ENCODE peak calls at places on chromosome 2, in five cellular contexts. V is cardiac muscle cell, B is mammary epithelial cell, N is lower lobe of right lung, Z is SK-N-SH. A is an unnamed sample.

GRCh38 chr2:229454934-229455631 is 184.0 kb upstream of the PID1 start:
- DNase-seq in Z (no peak), V (no peak), N (no peak), B (peak; percentile 81), A (no peak)

GRCh38 chr2:44833123-44834069 is 108.1 kb upstream of the SIX3 start:
- DNase-seq in V (no peak), Z (no peak), B (peak; percentile 75), N (no peak), A (no peak)

GRCh38 chr2:41886757-41887156 is 161.1 kb upstream of the PKDCC start:
- DNase-seq in Z (no peak), B (no peak), V (peak; percentile 37), N (no peak), A (no peak)

GRCh38 chr2:27191107-27191829 is 20.6 kb upstream of the ATRAID start:
- DNase-seq in N (no peak), Z (peak; percentile 84), B (peak; percentile 38), V (peak; percentile 64), A (no peak)

GRCh38 chr2:38505779-38506178 is 96.9 kb downstream of the HNRNPLL start:
- DNase-seq in V (no peak), N (no peak), Z (no peak), B (peak; percentile 88), A (no peak)

GRCh38 chr2:201358684-201359083 is 1.5 kb upstream of the FLACC1 start:
- DNase-seq in V (no peak), N (no peak), Z (no peak), B (peak; percentile 46), A (no peak)

GRCh38 chr2:18413794-18414396 is 146.6 kb downstream of the RDH14 start:
- DNase-seq in V (no peak), Z (no peak), N (no peak), B (peak; percentile 78), A (no peak)

GRCh38 chr2:65057391-65058052 is 1.3 kb downstream of the CEP68 start:
- DNase-seq in V (no peak), Z (no peak), N (no peak), B (peak; percentile 55), A (no peak)

GRCh38 chr2:96404446-96405373 is 69.1 kb downstream of the NCAPH start:
- DNase-seq in Z (no peak), N (peak; percentile 59), V (no peak), B (no peak), A (no peak)

GRCh38 chr2:195559431-195559914 is 97.6 kb upstream of the SLC39A10 start:
- DNase-seq in Z (no peak), B (peak; percentile 80), V (no peak), N (no peak), A (no peak)

GRCh38 chr2:183035298-183035953 is 2.8 kb downstream of the NCKAP1 start:
- DNase-seq in B (peak; percentile 60), Z (no peak), N (no peak), V (no peak), A (no peak)

GRCh38 chr2:207163815-207164747 is 1.7 kb downstream of the KLF7 start:
- DNase-seq in V (peak; percentile 52), Z (no peak), N (peak; percentile 74), B (peak; percentile 54), A (peak; percentile 19)

GRCh38 chr2:46985512-46985911 is 69.9 kb upstream of the MCFD2 start:
- DNase-seq in N (no peak), B (peak; percentile 44), Z (no peak), V (no peak), A (no peak)

GRCh38 chr2:239821694-239822075 is 203.5 kb downstream of the NDUFA10 start:
- DNase-seq in B (no peak), V (no peak), N (no peak), Z (no peak), A (no peak)

GRCh38 chr2:130338793-130339345 is 3.8 kb upstream of the IMP4 start:
- DNase-seq in N (no peak), V (no peak), B (no peak), Z (no peak), A (no peak)

GRCh38 chr2:48471048-48471474 is 58.9 kb upstream of the STON1 start:
- DNase-seq in V (peak; percentile 73), B (peak; percentile 53), N (no peak), Z (peak; percentile 24), A (no peak)
- TF ChIP-seq CTCF in V (peak; percentile 52), B (peak; percentile 60), N (peak; percentile 56), Z (peak; percentile 80), A (no peak)

GRCh38 chr2:234268314-234268713 is 217.8 kb downstream of the SPP2 start:
- DNase-seq in Z (no peak), N (no peak), V (no peak), B (no peak), A (no peak)

GRCh38 chr2:234272069-234272850 is 221.8 kb downstream of the SPP2 start:
- DNase-seq in N (no peak), V (no peak), Z (no peak), B (no peak), A (no peak)

GRCh38 chr2:234269769-234270204 is 219.3 kb downstream of the SPP2 start:
- DNase-seq in N (no peak), Z (no peak), B (peak; percentile 20), V (no peak), A (no peak)

GRCh38 chr2:234273887-234274584 is 222.8 kb downstream of the ARL4C start:
- DNase-seq in Z (no peak), B (no peak), V (no peak), N (no peak), A (no peak)

GRCh38 chr2:234271342-234271741 is 220.8 kb downstream of the SPP2 start:
- DNase-seq in N (no peak), Z (no peak), B (no peak), V (no peak), A (no peak)
- TF ChIP-seq CTCF in N (no peak), Z (no peak), B (no peak), V (no peak), A (no peak)

GRCh38 chr2:102250278-102250821 is 61.0 kb upstream of the IL1RL1 start:
- DNase-seq in B (no peak), Z (no peak), N (no peak), V (no peak), A (no peak)

GRCh38 chr2:102251042-102251848 is 60.1 kb upstream of the IL1RL1 start:
- DNase-seq in Z (peak; percentile 45), N (peak; percentile 83), V (peak; percentile 54), B (no peak), A (peak; percentile 30)

GRCh38 chr2:102253140-102253752 is 58.1 kb upstream of the IL1RL1 start:
- DNase-seq in V (no peak), N (no peak), Z (no peak), B (peak; percentile 43), A (no peak)

GRCh38 chr2:102253753-102254150 is 57.6 kb upstream of the IL1RL1 start:
- DNase-seq in V (no peak), Z (no peak), N (no peak), B (no peak), A (no peak)

DNA sequence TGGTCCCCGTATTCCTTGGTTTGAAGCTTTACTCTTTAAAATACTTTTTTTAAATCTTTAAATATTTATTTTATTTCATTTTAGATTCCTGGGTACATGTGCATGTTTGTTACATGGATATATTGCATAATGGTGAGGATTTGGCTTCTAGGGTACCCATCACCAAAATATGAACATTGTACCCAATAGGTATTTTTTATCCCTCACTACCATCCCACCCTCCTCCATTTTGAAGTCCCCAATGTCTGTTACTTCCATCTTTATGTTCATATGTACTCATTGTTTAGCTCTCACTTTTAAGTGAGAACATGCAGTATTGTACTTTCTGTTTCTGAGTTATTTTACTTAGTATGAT is 59.5 kb upstream of the IL1RL1 start:
- DNase-seq in Z (no peak), B (no peak), V (no peak), N (no peak), A (no peak)
- TF ChIP-seq CTCF in Z (no peak), B (no peak), V (no peak), N (no peak), A (no peak)

GRCh38 chr2:36861896-36862295 is 104.4 kb downstream of the STRN start:
- DNase-seq in Z (no peak), B (no peak), N (no peak), V (no peak), A (no peak)

GRCh38 chr2:36854241-36854640 is 112.1 kb downstream of the STRN start:
- DNase-seq in Z (no peak), N (no peak), V (no peak), B (peak; percentile 51), A (no peak)

GRCh38 chr2:36859366-36859792 is 107.0 kb downstream of the STRN start:
- DNase-seq in V (no peak), N (no peak), B (no peak), Z (no peak), A (no peak)

GRCh38 chr2:36858551-36859365 is 107.6 kb downstream of the STRN start:
- DNase-seq in B (no peak), V (no peak), Z (no peak), N (no peak), A (no peak)

GRCh38 chr2:36857713-36858112 is 108.6 kb downstream of the STRN start:
- DNase-seq in N (no peak), Z (no peak), V (no peak), B (no peak), A (no peak)
- TF ChIP-seq CTCF in N (no peak), Z (no peak), V (no peak), B (no peak), A (no peak)

GRCh38 chr2:67237288-67237687 is 159.8 kb upstream of the ETAA1 start:
- DNase-seq in N (no peak), B (no peak), Z (no peak), V (no peak), A (no peak)
- TF ChIP-seq CTCF in N (no peak), B (no peak), Z (peak; percentile 37), V (no peak), A (no peak)

GRCh38 chr2:105181282-105181681 is 60.3 kb upstream of the GPR45 start:
- DNase-seq in Z (no peak), V (no peak), B (no peak), N (no peak), A (no peak)

GRCh38 chr2:105180491-105180972 is 61.0 kb upstream of the GPR45 start:
- DNase-seq in V (no peak), B (no peak), N (no peak), Z (no peak), A (no peak)

GRCh38 chr2:105177546-105178254 is 63.8 kb upstream of the GPR45 start:
- DNase-seq in N (no peak), Z (no peak), B (no peak), V (no peak), A (no peak)

GRCh38 chr2:105177008-105177407 is 64.5 kb upstream of the GPR45 start:
- DNase-seq in V (no peak), N (no peak), Z (no peak), B (no peak), A (no peak)

GRCh38 chr2:105179469-105180372 is 61.8 kb upstream of the GPR45 start:
- DNase-seq in V (peak; percentile 45), N (peak; percentile 54), B (peak; percentile 63), Z (peak; percentile 28), A (no peak)
- TF ChIP-seq CTCF in V (peak; percentile 71), N (peak; percentile 40), B (peak; percentile 47), Z (peak; percentile 55), A (no peak)

GRCh38 chr2:226994775-226995174 is 158.9 kb downstream of the RHBDD1 start:
- DNase-seq in Z (no peak), B (no peak), V (no peak), N (no peak), A (no peak)
- TF ChIP-seq CTCF in Z (no peak), B (no peak), V (no peak), N (no peak), A (no peak)

GRCh38 chr2:63300835-63301234 is 250.2 kb downstream of the OTX1 start:
- DNase-seq in V (no peak), Z (no peak), B (no peak), N (no peak), A (no peak)
- TF ChIP-seq CTCF in V (no peak), Z (peak; percentile 25), B (no peak), N (no peak), A (no peak)

A was measured in activated B cell treated with CpG ODN at 0.5 μM for 24 hours.